ENCODE peak calls at places on chromosomes 12 and 14, in six cellular contexts. C, P, S, W, I and H are unnamed samples.

GRCh38 chr14:99035268-99035667 is 236.7 kb downstream of the BCL11B start:
- DNase-seq in C (peak), P (no peak), S (peak), W (no peak), I (peak), H (no peak)

GRCh38 chr12:52029686-52030085 is 21.6 kb upstream of the NR4A1 start:
- DNase-seq in C (no peak), P (peak), S (no peak), W (peak), I (no peak), H (no peak)

GRCh38 chr14:63438065-63438757 is 105.0 kb downstream of the PPP2R5E start:
- DNase-seq in C (peak), P (peak), S (peak), W (peak), I (peak), H (peak)

GRCh38 chr12:40584763-40585162 is 107.5 kb upstream of the CNTN1 start:
- DNase-seq in C (no peak), P (no peak), S (no peak), W (no peak), I (no peak), H (no peak)

GRCh38 chr12:121443193-121443829 is 43.4 kb downstream of the RNF34 start:
- DNase-seq in C (peak), P (peak), S (peak), W (peak), I (peak), H (peak)

GRCh38 chr14:94769413-94770250 is at the start of gene GSC:
- DNase-seq in C (no peak), P (peak), S (peak), W (peak), I (no peak), H (peak)

GRCh38 chr14:70289138-70289537 is 70.3 kb downstream of the COX16 start:
- DNase-seq in C (no peak), P (no peak), S (no peak), W (no peak), I (no peak), H (no peak)

GRCh38 chr12:65944637-65945036 is 120.4 kb downstream of the HMGA2 start:
- DNase-seq in C (no peak), P (no peak), S (no peak), W (no peak), I (no peak), H (no peak)

GRCh38 chr12:100267603-100268281 is 765 bp downstream of the SCYL2 start:
- DNase-seq in C (peak), P (peak), S (no peak), W (no peak), I (no peak), H (peak)

GRCh38 chr12:110104188-110104969 is 19.8 kb upstream of the IFT81 start:
- DNase-seq in C (no peak), P (peak), S (no peak), W (no peak), I (peak), H (peak)

GRCh38 chr14:75984674-75985073 is 889 bp upstream of the IFT43 start:
- DNase-seq in C (no peak), P (no peak), S (no peak), W (no peak), I (no peak), H (peak)

GRCh38 chr14:61298834-61299233 is 17.7 kb upstream of the TMEM30B start:
- DNase-seq in C (no peak), P (no peak), S (no peak), W (no peak), I (no peak), H (no peak)

GRCh38 chr12:104583311-104583710 is 126.6 kb downstream of the CHST11 start:
- DNase-seq in C (no peak), P (no peak), S (no peak), W (no peak), I (no peak), H (no peak)

GRCh38 chr12:57729321-57729844 is 9.2 kb downstream of the AGAP2 start:
- DNase-seq in C (no peak), P (no peak), S (peak), W (no peak), I (no peak), H (no peak)

GRCh38 chr12:47576256-47576655 is 129.6 kb downstream of the RPAP3 start:
- DNase-seq in C (no peak), P (no peak), S (no peak), W (no peak), I (no peak), H (no peak)

GRCh38 chr12:132986885-132987225 is 688 bp downstream of the ZNF26 start:
- DNase-seq in C (no peak), P (peak), S (no peak), W (peak), I (no peak), H (no peak)

GRCh38 chr14:31886161-31886835 is 190.8 kb upstream of the ARHGAP5 start:
- DNase-seq in C (no peak), P (no peak), S (no peak), W (no peak), I (no peak), H (no peak)

GRCh38 chr14:76690502-76691105 is 70.7 kb upstream of the VASH1 start:
- DNase-seq in C (no peak), P (no peak), S (no peak), W (no peak), I (no peak), H (no peak)

GRCh38 chr14:34770901-34771300 is 56.5 kb upstream of the CFL2 start:
- DNase-seq in C (no peak), P (no peak), S (no peak), W (no peak), I (no peak), H (no peak)

GRCh38 chr12:18363321-18363720 is 102.0 kb downstream of the PIK3C2G start:
- DNase-seq in C (no peak), P (no peak), S (no peak), W (no peak), I (no peak), H (no peak)

GRCh38 chr12:2395352-2395977 is 342.7 kb downstream of the CACNA1C start:
- DNase-seq in C (peak), P (peak), S (no peak), W (peak), I (no peak), H (no peak)

GRCh38 chr14:71705460-71705859 is 226.8 kb upstream of the RGS6 start:
- DNase-seq in C (no peak), P (peak), S (no peak), W (no peak), I (no peak), H (no peak)

GRCh38 chr14:89221109-89221508 is 195.9 kb downstream of the FOXN3 start:
- DNase-seq in C (no peak), P (peak), S (no peak), W (no peak), I (no peak), H (no peak)

GRCh38 chr14:23352506-23353432 is at the start of gene SLC22A17:
- DNase-seq in C (peak), P (peak), S (peak), W (peak), I (peak), H (peak)
- H3K27ac ChIP-seq in C (peak), P (peak), S (peak), W (peak), I (peak), H (no peak)

DNA sequence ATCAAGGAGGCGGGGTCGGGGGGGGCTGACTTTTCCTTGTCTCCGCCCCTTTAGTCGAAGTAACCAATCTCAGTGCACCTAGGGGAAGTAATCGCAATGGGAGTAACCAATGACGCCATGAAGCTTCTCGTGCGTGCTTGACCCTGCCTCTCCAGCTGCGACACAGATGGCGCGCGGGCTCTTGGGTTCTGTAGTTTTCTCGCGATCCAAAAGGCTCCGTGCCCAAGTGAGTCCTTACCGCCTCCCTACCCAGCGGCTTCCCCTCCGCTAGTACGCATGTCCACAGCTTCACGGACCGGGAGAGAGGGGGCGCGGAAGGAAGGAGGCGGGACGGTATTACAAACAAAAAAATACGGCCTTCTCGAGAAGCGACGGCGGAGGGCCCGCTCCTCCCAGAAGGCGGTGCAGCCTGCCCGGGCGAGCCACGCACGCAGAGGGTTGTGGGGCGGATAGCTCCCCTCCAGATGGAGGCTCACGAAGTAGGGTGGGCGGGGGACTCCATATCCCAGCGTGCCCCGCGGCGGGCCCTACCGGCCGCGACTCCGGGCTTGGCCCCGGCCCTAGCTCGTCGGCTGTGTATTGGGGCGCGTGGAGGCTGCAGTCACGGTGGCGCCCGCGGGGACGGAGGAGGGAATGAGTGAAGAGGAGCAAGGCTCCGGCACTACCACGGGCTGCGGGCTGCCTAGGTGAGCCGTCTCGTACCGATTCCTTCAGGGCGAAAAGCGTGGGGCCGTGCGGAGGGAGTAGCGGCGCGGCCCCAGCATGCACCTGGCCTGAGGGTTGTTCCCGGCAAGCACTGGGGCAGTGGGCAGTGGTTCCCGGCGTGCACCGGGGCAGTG is at the start of gene TARBP2:
- DNase-seq in C (peak), P (peak), S (peak), W (peak), I (peak), H (peak)
- TF ChIP-seq POLR2A in C (peak), P (peak), S (peak), W (peak), I (peak), H (peak)

DNA sequence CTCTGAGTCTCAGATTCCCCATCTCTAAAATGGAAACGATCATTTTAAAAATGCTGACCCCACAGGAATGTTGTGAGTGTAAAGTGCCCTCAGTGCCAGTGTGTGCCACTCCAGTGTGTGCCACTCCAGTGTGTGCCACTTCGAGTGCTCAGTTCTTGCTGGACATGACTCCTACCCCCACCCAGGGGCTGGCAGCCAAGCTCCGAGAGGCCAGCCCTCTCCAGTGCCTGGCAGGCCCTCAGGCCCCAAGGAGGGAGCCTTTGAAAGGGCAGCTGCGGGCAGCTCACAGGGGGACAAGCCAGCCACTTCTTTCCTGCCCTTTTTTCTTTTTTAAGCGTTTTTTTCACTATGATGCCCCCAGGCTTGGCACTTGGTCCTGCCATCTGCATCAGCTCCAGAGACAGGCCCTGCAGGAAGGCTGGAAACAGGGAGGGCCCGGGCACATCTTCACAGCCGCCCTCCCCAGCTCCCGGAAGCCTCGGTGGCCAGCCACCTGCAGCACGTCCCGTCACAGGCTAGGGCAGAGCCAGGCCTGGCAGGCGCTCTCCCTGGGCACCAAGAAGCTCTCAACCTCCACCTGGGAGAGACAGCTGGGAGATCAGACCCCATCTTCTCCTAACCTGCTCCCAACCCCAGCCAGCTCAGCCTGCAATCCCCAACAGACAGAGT is 29.8 kb downstream of the NCOR2 start:
- DNase-seq in C (peak), P (no peak), S (no peak), W (no peak), I (no peak), H (no peak)
- H3K27ac ChIP-seq in C (peak), P (no peak), S (peak), W (peak), I (peak), H (no peak)

GRCh38 chr12:68823711-68824110 is 15.7 kb downstream of the MDM2 start:
- DNase-seq in C (no peak), P (no peak), S (no peak), W (no peak), I (no peak), H (no peak)
- TF ChIP-seq POLR2A in C (no peak), P (no peak), S (no peak), W (no peak), I (no peak), H (no peak)

GRCh38 chr12:11794751-11795150 is 145.3 kb downstream of the ETV6 start:
- DNase-seq in C (no peak), P (no peak), S (no peak), W (no peak), I (no peak), H (no peak)
- H3K27ac ChIP-seq in C (peak), P (peak), S (no peak), W (no peak), I (peak), H (no peak)

GRCh38 chr12:29398495-29398894 is 17.5 kb upstream of the ERGIC2 start:
- DNase-seq in C (no peak), P (no peak), S (no peak), W (no peak), I (no peak), H (no peak)
- TF ChIP-seq POLR2A in C (no peak), P (no peak), S (no peak), W (no peak), I (no peak), H (no peak)

DNA sequence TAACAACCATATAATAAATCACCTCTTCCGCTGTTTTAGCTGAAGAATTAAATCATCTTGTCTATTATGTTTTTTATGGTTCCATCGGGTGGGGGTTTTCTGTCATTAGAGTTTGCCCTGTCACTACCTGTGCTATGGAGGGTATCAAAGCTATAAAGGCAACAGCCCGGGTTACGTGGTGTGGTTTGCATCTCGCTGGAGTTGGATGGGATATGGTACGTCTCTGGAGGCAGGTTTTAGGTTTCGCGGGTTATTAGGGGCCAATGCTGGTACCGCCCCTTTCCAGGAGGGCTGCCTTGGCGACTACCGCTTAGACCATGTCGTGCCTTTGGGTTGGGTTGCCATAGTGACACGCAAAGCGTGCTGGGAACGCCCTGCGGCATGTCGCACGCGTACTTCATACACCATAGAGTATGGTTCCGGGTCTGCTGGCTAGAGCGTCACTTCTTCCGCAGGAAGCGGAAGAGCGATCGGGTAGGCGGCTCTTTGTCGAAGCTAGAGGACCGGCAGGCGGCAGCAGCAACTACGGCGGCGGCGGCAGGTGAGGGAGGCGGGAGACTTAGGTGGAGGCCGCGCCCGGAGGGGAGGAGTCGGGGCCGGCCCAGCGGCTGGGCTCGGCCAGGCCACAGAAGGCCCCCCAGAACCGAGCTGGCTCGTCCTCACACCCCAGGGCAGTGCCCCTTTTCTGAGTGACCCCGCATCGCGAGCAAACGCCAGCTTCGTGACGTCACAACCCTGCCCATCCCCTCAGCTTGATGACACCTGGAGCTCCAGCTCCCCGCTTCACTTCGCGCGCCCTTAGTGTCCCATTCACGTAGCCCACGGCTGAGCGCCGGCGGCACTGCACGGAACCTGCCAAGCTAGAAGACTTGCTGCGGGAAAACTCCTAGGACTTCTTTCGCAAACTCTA is at the start of gene ZC3H10:
- DNase-seq in C (peak), P (peak), S (peak), W (peak), I (peak), H (peak)
- H3K27ac ChIP-seq in C (peak), P (peak), S (peak), W (peak), I (peak), H (peak)

GRCh38 chr12:53191885-53192530 is 11.3 kb upstream of the CSAD start:
- DNase-seq in C (no peak), P (no peak), S (no peak), W (no peak), I (no peak), H (no peak)
- TF ChIP-seq POLR2A in C (no peak), P (no peak), S (no peak), W (no peak), I (no peak), H (no peak)

DNA sequence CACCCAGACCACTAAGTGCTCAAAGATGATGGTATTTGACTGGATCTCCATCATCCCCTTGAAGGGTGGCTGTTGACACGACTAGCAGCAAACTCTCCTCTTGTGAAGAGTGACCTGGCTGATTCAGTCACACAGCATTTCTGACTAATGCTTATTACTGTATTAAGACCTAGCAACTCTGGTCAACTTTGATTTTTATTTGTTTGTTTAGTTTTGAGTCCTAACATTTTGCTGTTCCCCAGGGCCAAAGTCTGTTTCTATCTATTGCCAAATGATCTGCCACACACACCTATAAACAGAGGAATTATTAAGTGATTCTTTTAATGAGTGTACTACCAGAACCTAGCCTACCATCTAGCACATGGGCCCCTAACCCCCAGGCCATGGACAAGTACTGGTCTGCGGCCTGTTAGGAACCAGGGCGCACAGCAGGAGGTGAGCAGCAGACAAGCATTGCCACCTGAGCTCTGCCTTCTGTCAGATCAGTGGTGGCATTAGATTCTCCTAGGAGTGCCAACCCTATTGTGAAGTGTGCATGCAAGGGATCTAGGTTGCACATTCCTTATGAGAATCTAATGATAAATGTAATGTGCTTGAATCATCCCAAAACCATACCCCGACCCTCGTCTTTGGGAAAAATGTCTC is 120.0 kb downstream of the RPS6KA5 start:
- DNase-seq in C (no peak), P (no peak), S (no peak), W (no peak), I (no peak), H (no peak)
- H3K27ac ChIP-seq in C (no peak), P (no peak), S (no peak), W (no peak), I (no peak), H (peak)